ENCODE peak calls at places on chromosomes 16 and 17, in four cellular contexts. One of them, this sample, is unnamed.

GRCh38 chr17:60792250-60792898 is 114.7 kb downstream of the BCAS3 start:
- DNase-seq in CD8-positive, alpha-beta memory T cell: no peak
- DNase-seq in stomach: no peak
- DNase-seq in A673: peak
- DNase-seq in this sample: no peak

GRCh38 chr16:74448990-74449389 is 27.7 kb upstream of the CLEC18B start:
- DNase-seq in stomach: peak
- DNase-seq in CD8-positive, alpha-beta memory T cell: no peak
- DNase-seq in A673: peak
- DNase-seq in this sample: no peak

GRCh38 chr16:83113811-83114210 is 487.0 kb downstream of the CDH13 start:
- DNase-seq in stomach: no peak
- DNase-seq in A673: no peak
- DNase-seq in CD8-positive, alpha-beta memory T cell: no peak
- DNase-seq in this sample: no peak

GRCh38 chr16:70388281-70388680 is 41.6 kb downstream of the DDX19A start:
- DNase-seq in A673: no peak
- DNase-seq in stomach: no peak
- DNase-seq in CD8-positive, alpha-beta memory T cell: no peak
- DNase-seq in this sample: no peak

GRCh38 chr17:71634376-71634775 is 486.4 kb upstream of the SOX9 start:
- DNase-seq in CD8-positive, alpha-beta memory T cell: no peak
- DNase-seq in stomach: no peak
- DNase-seq in A673: no peak
- DNase-seq in this sample: no peak

GRCh38 chr17:4719146-4719545 is 8.7 kb downstream of the ARRB2 start:
- DNase-seq in A673: no peak
- DNase-seq in CD8-positive, alpha-beta memory T cell: no peak
- DNase-seq in stomach: no peak
- DNase-seq in this sample: no peak

GRCh38 chr16:59697746-59698145 is 963.6 kb upstream of the GOT2 start:
- DNase-seq in CD8-positive, alpha-beta memory T cell: no peak
- DNase-seq in A673: no peak
- DNase-seq in stomach: no peak
- DNase-seq in this sample: no peak

GRCh38 chr17:64357191-64357981 is 33.3 kb downstream of the PECAM1 start:
- DNase-seq in CD8-positive, alpha-beta memory T cell: no peak
- DNase-seq in A673: no peak
- DNase-seq in stomach: no peak
- DNase-seq in this sample: peak

GRCh38 chr16:86664518-86665318 is 86.4 kb downstream of the FOXL1 start:
- DNase-seq in A673: no peak
- DNase-seq in CD8-positive, alpha-beta memory T cell: peak
- DNase-seq in stomach: peak
- DNase-seq in this sample: no peak

GRCh38 chr17:63545302-63545928 is 4.9 kb upstream of the DCAF7 start:
- DNase-seq in CD8-positive, alpha-beta memory T cell: no peak
- DNase-seq in A673: no peak
- DNase-seq in stomach: no peak
- DNase-seq in this sample: peak

GRCh38 chr16:53773150-53773846 is 69.3 kb downstream of the FTO start:
- DNase-seq in A673: peak
- DNase-seq in stomach: peak
- DNase-seq in CD8-positive, alpha-beta memory T cell: no peak
- DNase-seq in this sample: no peak

GRCh38 chr17:2267354-2267753 is 36.2 kb downstream of the SMG6 start:
- DNase-seq in stomach: no peak
- DNase-seq in A673: no peak
- DNase-seq in CD8-positive, alpha-beta memory T cell: no peak
- DNase-seq in this sample: no peak

GRCh38 chr17:15912416-15912955 is 32.4 kb upstream of the ADORA2B start:
- DNase-seq in A673: no peak
- DNase-seq in CD8-positive, alpha-beta memory T cell: no peak
- DNase-seq in stomach: peak
- DNase-seq in this sample: no peak

GRCh38 chr17:82892869-82893565 is 53.2 kb upstream of the ZNF750 start:
- DNase-seq in A673: no peak
- DNase-seq in stomach: peak
- DNase-seq in CD8-positive, alpha-beta memory T cell: peak
- DNase-seq in this sample: peak

GRCh38 chr16:65663774-65664173 is 541.9 kb upstream of the CDH11 start:
- DNase-seq in CD8-positive, alpha-beta memory T cell: no peak
- DNase-seq in A673: no peak
- DNase-seq in stomach: no peak
- DNase-seq in this sample: no peak

GRCh38 chr16:73196670-73197069 is 148.7 kb upstream of the ZFHX3 start:
- DNase-seq in CD8-positive, alpha-beta memory T cell: no peak
- DNase-seq in stomach: peak
- DNase-seq in A673: peak
- DNase-seq in this sample: peak

GRCh38 chr17:11853321-11854151 is 143.7 kb downstream of the ZNF18 start:
- DNase-seq in stomach: no peak
- DNase-seq in A673: peak
- DNase-seq in CD8-positive, alpha-beta memory T cell: no peak
- DNase-seq in this sample: no peak

GRCh38 chr17:37648555-37648954 is 5.3 kb upstream of the DDX52 start:
- DNase-seq in CD8-positive, alpha-beta memory T cell: no peak
- DNase-seq in A673: no peak
- DNase-seq in stomach: no peak
- DNase-seq in this sample: no peak

GRCh38 chr16:67767953-67768352 is 38.4 kb downstream of the RANBP10 start:
- DNase-seq in CD8-positive, alpha-beta memory T cell: no peak
- DNase-seq in stomach: no peak
- DNase-seq in A673: no peak
- DNase-seq in this sample: no peak

GRCh38 chr17:66357037-66357436 is 54.6 kb downstream of the PRKCA start:
- DNase-seq in CD8-positive, alpha-beta memory T cell: no peak
- DNase-seq in stomach: no peak
- DNase-seq in A673: no peak
- DNase-seq in this sample: no peak

GRCh38 chr17:51407576-51407975 is 147.2 kb downstream of the UTP18 start:
- DNase-seq in stomach: no peak
- DNase-seq in A673: no peak
- DNase-seq in CD8-positive, alpha-beta memory T cell: no peak
- DNase-seq in this sample: no peak

GRCh38 chr16:74700206-74701040 is at the start of gene MLKL:
- DNase-seq in A673: peak
- DNase-seq in stomach: peak
- DNase-seq in CD8-positive, alpha-beta memory T cell: peak
- DNase-seq in this sample: peak

GRCh38 chr17:39674179-39674578 is 5.9 kb downstream of the PNMT start:
- DNase-seq in stomach: no peak
- DNase-seq in A673: no peak
- DNase-seq in CD8-positive, alpha-beta memory T cell: no peak
- DNase-seq in this sample: no peak

GRCh38 chr17:45246861-45247428 is 14.9 kb downstream of the SPATA32 start:
- DNase-seq in A673: peak
- DNase-seq in CD8-positive, alpha-beta memory T cell: no peak
- DNase-seq in stomach: no peak
- DNase-seq in this sample: peak

GRCh38 chr16:89120281-89120680 is 26.6 kb downstream of the ACSF3 start:
- DNase-seq in CD8-positive, alpha-beta memory T cell: no peak
- DNase-seq in stomach: no peak
- DNase-seq in A673: no peak
- DNase-seq in this sample: no peak

GRCh38 chr17:44919885-44920564 is 4.7 kb upstream of the GFAP start:
- DNase-seq in stomach: peak
- DNase-seq in CD8-positive, alpha-beta memory T cell: peak
- DNase-seq in A673: peak
- DNase-seq in this sample: peak

GRCh38 chr17:50547035-50547735 is at the start of gene SPATA20:
- DNase-seq in A673: peak
- DNase-seq in stomach: peak
- DNase-seq in CD8-positive, alpha-beta memory T cell: peak
- DNase-seq in this sample: peak

GRCh38 chr17:77592503-77592902 is 366.0 kb upstream of the TNRC6C start:
- DNase-seq in A673: no peak
- DNase-seq in stomach: no peak
- DNase-seq in CD8-positive, alpha-beta memory T cell: no peak
- DNase-seq in this sample: no peak

GRCh38 chr16:55294947-55295346 is 29.1 kb upstream of the IRX6 start:
- DNase-seq in CD8-positive, alpha-beta memory T cell: no peak
- DNase-seq in stomach: no peak
- DNase-seq in A673: no peak
- DNase-seq in this sample: no peak

GRCh38 chr17:2253768-2254406 is 49.7 kb downstream of the SMG6 start:
- DNase-seq in A673: no peak
- DNase-seq in CD8-positive, alpha-beta memory T cell: no peak
- DNase-seq in stomach: no peak
- DNase-seq in this sample: no peak

GRCh38 chr17:11628374-11628773 is 30.1 kb downstream of the DNAH9 start:
- DNase-seq in A673: no peak
- DNase-seq in stomach: no peak
- DNase-seq in CD8-positive, alpha-beta memory T cell: no peak
- DNase-seq in this sample: no peak

GRCh38 chr17:49952912-49953497 is 16.0 kb upstream of the DLX4 start:
- DNase-seq in A673: no peak
- DNase-seq in stomach: no peak
- DNase-seq in CD8-positive, alpha-beta memory T cell: no peak
- DNase-seq in this sample: no peak

GRCh38 chr16:27110524-27110896 is 43.8 kb downstream of the C16orf82 start:
- DNase-seq in A673: no peak
- DNase-seq in CD8-positive, alpha-beta memory T cell: no peak
- DNase-seq in stomach: no peak
- DNase-seq in this sample: no peak

GRCh38 chr16:27107185-27107592 is 40.5 kb downstream of the C16orf82 start:
- DNase-seq in CD8-positive, alpha-beta memory T cell: no peak
- DNase-seq in A673: peak
- DNase-seq in stomach: no peak
- DNase-seq in this sample: no peak

GRCh38 chr16:27109666-27110523 is 43.2 kb downstream of the C16orf82 start:
- DNase-seq in stomach: peak
- DNase-seq in CD8-positive, alpha-beta memory T cell: peak
- DNase-seq in A673: peak
- DNase-seq in this sample: peak

GRCh38 chr16:27108051-27108770 is 41.5 kb downstream of the C16orf82 start:
- DNase-seq in A673: no peak
- DNase-seq in stomach: no peak
- DNase-seq in CD8-positive, alpha-beta memory T cell: no peak
- DNase-seq in this sample: no peak

GRCh38 chr16:27108826-27109665 is 42.3 kb downstream of the C16orf82 start:
- DNase-seq in stomach: no peak
- DNase-seq in A673: no peak
- DNase-seq in CD8-positive, alpha-beta memory T cell: no peak
- DNase-seq in this sample: no peak
- H3K4me3 ChIP-seq in stomach: peak
- H3K4me3 ChIP-seq in A673: peak
- H3K4me3 ChIP-seq in CD8-positive, alpha-beta memory T cell: peak
- H3K4me3 ChIP-seq in this sample: peak

DNA sequence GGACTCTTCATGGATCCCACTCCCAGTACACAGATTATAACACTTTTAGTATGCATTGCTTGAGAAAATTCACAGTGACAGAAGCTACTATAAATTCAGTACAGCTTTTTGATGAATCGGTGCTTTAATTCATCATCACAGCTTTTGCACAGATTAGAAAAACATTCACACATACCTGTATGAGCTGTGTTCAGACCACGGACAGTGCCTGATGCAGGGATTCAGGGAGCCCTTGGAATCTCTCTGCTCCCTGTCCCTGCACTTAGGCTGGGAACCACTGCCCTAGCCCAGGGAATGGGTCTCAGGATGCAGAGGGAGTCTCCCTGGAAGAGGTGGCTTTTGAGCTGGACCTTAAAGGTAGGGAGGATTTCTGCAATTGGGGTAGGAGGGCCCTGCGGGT is 13.9 kb downstream of the TBKBP1 start:
- DNase-seq in A673: no peak
- DNase-seq in CD8-positive, alpha-beta memory T cell: no peak
- DNase-seq in stomach: no peak
- DNase-seq in this sample: peak
- H3K4me3 ChIP-seq in A673: no peak
- H3K4me3 ChIP-seq in CD8-positive, alpha-beta memory T cell: no peak
- H3K4me3 ChIP-seq in stomach: peak
- H3K4me3 ChIP-seq in this sample: no peak

DNA sequence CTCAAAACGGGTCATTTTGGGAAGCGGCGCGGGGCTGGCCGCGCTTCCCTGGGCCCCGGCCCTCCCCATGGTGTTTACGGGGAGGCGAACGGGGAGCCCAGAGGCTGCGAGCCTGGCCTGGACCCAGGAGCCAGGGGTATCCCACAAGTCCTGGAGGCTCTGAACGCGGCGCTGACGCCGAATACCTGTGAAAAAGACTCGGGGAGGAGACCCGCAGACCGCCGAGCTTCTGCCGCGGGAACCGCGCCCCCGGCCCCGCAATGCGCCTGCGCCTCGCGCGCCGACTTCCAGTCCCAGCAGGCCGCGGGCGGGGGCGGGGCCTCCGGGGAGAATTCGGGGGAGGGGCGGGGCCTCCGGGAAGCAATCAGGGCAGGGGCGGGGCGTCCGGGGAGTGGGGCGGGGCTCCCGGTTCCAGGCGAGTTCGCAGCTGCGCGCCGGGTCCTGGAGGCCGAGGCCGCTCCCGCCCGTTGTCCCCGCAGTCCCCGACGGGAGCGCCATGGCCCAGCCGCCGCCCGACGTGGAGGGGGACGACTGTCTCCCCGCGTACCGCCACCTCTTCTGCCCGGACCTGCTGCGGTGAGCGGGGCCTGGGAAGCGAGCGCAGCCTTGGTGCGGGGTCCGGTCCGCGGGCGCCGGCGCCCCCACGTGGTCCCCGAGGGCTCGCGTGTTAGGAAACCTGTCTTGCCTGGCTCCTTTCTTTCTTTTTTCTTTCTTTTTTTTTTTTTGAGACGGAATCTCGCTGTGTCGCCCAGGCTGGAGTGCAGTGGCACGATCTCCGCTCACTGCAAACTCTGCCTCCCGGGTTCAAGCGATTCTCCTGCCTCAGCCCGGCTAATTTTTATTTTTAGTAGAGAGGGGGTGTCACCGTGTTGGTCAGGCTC is at the start of gene DECR2:
- DNase-seq in stomach: peak
- DNase-seq in A673: peak
- DNase-seq in CD8-positive, alpha-beta memory T cell: peak
- DNase-seq in this sample: peak
- H3K4me3 ChIP-seq in stomach: peak
- H3K4me3 ChIP-seq in A673: peak
- H3K4me3 ChIP-seq in CD8-positive, alpha-beta memory T cell: peak
- H3K4me3 ChIP-seq in this sample: peak

GRCh38 chr17:81004336-81005015 is 12.8 kb downstream of the CHMP6 start:
- DNase-seq in CD8-positive, alpha-beta memory T cell: no peak
- DNase-seq in A673: no peak
- DNase-seq in stomach: no peak
- DNase-seq in this sample: peak
- H3K4me3 ChIP-seq in CD8-positive, alpha-beta memory T cell: no peak
- H3K4me3 ChIP-seq in A673: no peak
- H3K4me3 ChIP-seq in stomach: peak
- H3K4me3 ChIP-seq in this sample: peak